ENCODE peak calls at places on chromosome 17, in nine cellular contexts. One of them, this sample, is unnamed.

GRCh38 chr17:79935197-79935844 is 96.1 kb upstream of the CBX4 start:
- DNase-seq in fibroblast of the aortic adventitia: no peak
- DNase-seq in activated CD4-positive, alpha-beta T cell treated with anti-CD3 and anti-CD28 coated beads for 48 hours: no peak
- DNase-seq in COLO829: no peak
- DNase-seq in germinal center: no peak
- DNase-seq in AML-193: no peak
- DNase-seq in GM13976: no peak
- DNase-seq in NCI-H1105 treated with DMSO at 0.1 percent for 48 hours: no peak
- DNase-seq in thoracic aorta: no peak
- DNase-seq in this sample: no peak

GRCh38 chr17:47711366-47712099 is 17.6 kb downstream of the TBKBP1 start:
- DNase-seq in NCI-H1105 treated with DMSO at 0.1 percent for 48 hours: no peak
- DNase-seq in fibroblast of the aortic adventitia: no peak
- DNase-seq in COLO829: no peak
- DNase-seq in GM13976: no peak
- DNase-seq in activated CD4-positive, alpha-beta T cell treated with anti-CD3 and anti-CD28 coated beads for 48 hours: no peak
- DNase-seq in AML-193: no peak
- DNase-seq in germinal center: no peak
- DNase-seq in thoracic aorta: no peak
- DNase-seq in this sample: no peak

GRCh38 chr17:13306310-13306962 is 288.6 kb upstream of the ELAC2 start:
- DNase-seq in COLO829: peak
- DNase-seq in fibroblast of the aortic adventitia: peak
- DNase-seq in AML-193: peak
- DNase-seq in germinal center: no peak
- DNase-seq in NCI-H1105 treated with DMSO at 0.1 percent for 48 hours: no peak
- DNase-seq in thoracic aorta: no peak
- DNase-seq in activated CD4-positive, alpha-beta T cell treated with anti-CD3 and anti-CD28 coated beads for 48 hours: peak
- DNase-seq in GM13976: no peak
- DNase-seq in this sample: peak

GRCh38 chr17:75460295-75460694 is 3.9 kb downstream of the TMEM94 start:
- DNase-seq in activated CD4-positive, alpha-beta T cell treated with anti-CD3 and anti-CD28 coated beads for 48 hours: no peak
- DNase-seq in COLO829: no peak
- DNase-seq in fibroblast of the aortic adventitia: no peak
- DNase-seq in NCI-H1105 treated with DMSO at 0.1 percent for 48 hours: no peak
- DNase-seq in germinal center: no peak
- DNase-seq in thoracic aorta: no peak
- DNase-seq in GM13976: no peak
- DNase-seq in AML-193: no peak
- DNase-seq in this sample: no peak

GRCh38 chr17:12731839-12732238 is 57.5 kb upstream of the ARHGAP44 start:
- DNase-seq in COLO829: no peak
- DNase-seq in activated CD4-positive, alpha-beta T cell treated with anti-CD3 and anti-CD28 coated beads for 48 hours: no peak
- DNase-seq in germinal center: no peak
- DNase-seq in thoracic aorta: no peak
- DNase-seq in GM13976: no peak
- DNase-seq in NCI-H1105 treated with DMSO at 0.1 percent for 48 hours: no peak
- DNase-seq in AML-193: no peak
- DNase-seq in fibroblast of the aortic adventitia: no peak
- DNase-seq in this sample: no peak

GRCh38 chr17:48541574-48542113 is 3.3 kb downstream of the HOXB2 start:
- DNase-seq in COLO829: no peak
- DNase-seq in AML-193: no peak
- DNase-seq in germinal center: peak
- DNase-seq in thoracic aorta: no peak
- DNase-seq in NCI-H1105 treated with DMSO at 0.1 percent for 48 hours: peak
- DNase-seq in activated CD4-positive, alpha-beta T cell treated with anti-CD3 and anti-CD28 coated beads for 48 hours: peak
- DNase-seq in fibroblast of the aortic adventitia: peak
- DNase-seq in GM13976: no peak
- DNase-seq in this sample: no peak

GRCh38 chr17:39800540-39800939 is 62.8 kb downstream of the GRB7 start:
- DNase-seq in NCI-H1105 treated with DMSO at 0.1 percent for 48 hours: peak
- DNase-seq in activated CD4-positive, alpha-beta T cell treated with anti-CD3 and anti-CD28 coated beads for 48 hours: peak
- DNase-seq in germinal center: no peak
- DNase-seq in GM13976: peak
- DNase-seq in fibroblast of the aortic adventitia: no peak
- DNase-seq in thoracic aorta: no peak
- DNase-seq in COLO829: no peak
- DNase-seq in AML-193: no peak
- DNase-seq in this sample: no peak

GRCh38 chr17:77462101-77462500 is 321.3 kb downstream of the SEC14L1 start:
- DNase-seq in thoracic aorta: no peak
- DNase-seq in NCI-H1105 treated with DMSO at 0.1 percent for 48 hours: no peak
- DNase-seq in GM13976: peak
- DNase-seq in germinal center: no peak
- DNase-seq in activated CD4-positive, alpha-beta T cell treated with anti-CD3 and anti-CD28 coated beads for 48 hours: peak
- DNase-seq in COLO829: no peak
- DNase-seq in fibroblast of the aortic adventitia: no peak
- DNase-seq in AML-193: no peak
- DNase-seq in this sample: no peak

GRCh38 chr17:65559802-65560627 is 1.4 kb downstream of the AXIN2 start:
- DNase-seq in germinal center: peak
- DNase-seq in NCI-H1105 treated with DMSO at 0.1 percent for 48 hours: peak
- DNase-seq in activated CD4-positive, alpha-beta T cell treated with anti-CD3 and anti-CD28 coated beads for 48 hours: peak
- DNase-seq in thoracic aorta: no peak
- DNase-seq in AML-193: no peak
- DNase-seq in COLO829: no peak
- DNase-seq in fibroblast of the aortic adventitia: peak
- DNase-seq in GM13976: peak
- DNase-seq in this sample: no peak

GRCh38 chr17:32593003-32593402 is 106.2 kb downstream of the CDK5R1 start:
- DNase-seq in activated CD4-positive, alpha-beta T cell treated with anti-CD3 and anti-CD28 coated beads for 48 hours: no peak
- DNase-seq in germinal center: no peak
- DNase-seq in thoracic aorta: no peak
- DNase-seq in AML-193: no peak
- DNase-seq in COLO829: no peak
- DNase-seq in fibroblast of the aortic adventitia: no peak
- DNase-seq in GM13976: no peak
- DNase-seq in NCI-H1105 treated with DMSO at 0.1 percent for 48 hours: no peak
- DNase-seq in this sample: no peak

GRCh38 chr17:70369296-70369855 is 200.0 kb downstream of the KCNJ2 start:
- DNase-seq in AML-193: no peak
- DNase-seq in germinal center: no peak
- DNase-seq in fibroblast of the aortic adventitia: no peak
- DNase-seq in thoracic aorta: no peak
- DNase-seq in GM13976: no peak
- DNase-seq in COLO829: no peak
- DNase-seq in NCI-H1105 treated with DMSO at 0.1 percent for 48 hours: no peak
- DNase-seq in activated CD4-positive, alpha-beta T cell treated with anti-CD3 and anti-CD28 coated beads for 48 hours: no peak
- DNase-seq in this sample: no peak

GRCh38 chr17:12407495-12407894 is 258.2 kb upstream of the MYOCD start:
- DNase-seq in activated CD4-positive, alpha-beta T cell treated with anti-CD3 and anti-CD28 coated beads for 48 hours: no peak
- DNase-seq in GM13976: no peak
- DNase-seq in fibroblast of the aortic adventitia: no peak
- DNase-seq in AML-193: no peak
- DNase-seq in germinal center: no peak
- DNase-seq in NCI-H1105 treated with DMSO at 0.1 percent for 48 hours: no peak
- DNase-seq in thoracic aorta: no peak
- DNase-seq in COLO829: no peak
- DNase-seq in this sample: no peak

GRCh38 chr17:59508999-59509398 is 56.4 kb upstream of the DHX40 start:
- DNase-seq in activated CD4-positive, alpha-beta T cell treated with anti-CD3 and anti-CD28 coated beads for 48 hours: no peak
- DNase-seq in AML-193: no peak
- DNase-seq in germinal center: no peak
- DNase-seq in thoracic aorta: no peak
- DNase-seq in COLO829: no peak
- DNase-seq in GM13976: no peak
- DNase-seq in fibroblast of the aortic adventitia: no peak
- DNase-seq in NCI-H1105 treated with DMSO at 0.1 percent for 48 hours: no peak
- DNase-seq in this sample: no peak

GRCh38 chr17:32551186-32551955 is 64.6 kb downstream of the CDK5R1 start:
- DNase-seq in germinal center: no peak
- DNase-seq in activated CD4-positive, alpha-beta T cell treated with anti-CD3 and anti-CD28 coated beads for 48 hours: no peak
- DNase-seq in fibroblast of the aortic adventitia: peak
- DNase-seq in NCI-H1105 treated with DMSO at 0.1 percent for 48 hours: no peak
- DNase-seq in thoracic aorta: no peak
- DNase-seq in COLO829: peak
- DNase-seq in GM13976: peak
- DNase-seq in AML-193: peak
- DNase-seq in this sample: peak

GRCh38 chr17:40951011-40951622 is 13.7 kb upstream of the KRT23 start:
- DNase-seq in COLO829: no peak
- DNase-seq in activated CD4-positive, alpha-beta T cell treated with anti-CD3 and anti-CD28 coated beads for 48 hours: no peak
- DNase-seq in AML-193: no peak
- DNase-seq in fibroblast of the aortic adventitia: no peak
- DNase-seq in NCI-H1105 treated with DMSO at 0.1 percent for 48 hours: no peak
- DNase-seq in germinal center: no peak
- DNase-seq in thoracic aorta: no peak
- DNase-seq in GM13976: no peak
- DNase-seq in this sample: no peak

GRCh38 chr17:55212880-55213279 is 51.9 kb upstream of the HLF start:
- DNase-seq in fibroblast of the aortic adventitia: no peak
- DNase-seq in AML-193: no peak
- DNase-seq in COLO829: no peak
- DNase-seq in activated CD4-positive, alpha-beta T cell treated with anti-CD3 and anti-CD28 coated beads for 48 hours: no peak
- DNase-seq in germinal center: no peak
- DNase-seq in GM13976: no peak
- DNase-seq in thoracic aorta: no peak
- DNase-seq in NCI-H1105 treated with DMSO at 0.1 percent for 48 hours: no peak
- DNase-seq in this sample: no peak

GRCh38 chr17:65170839-65171238 is 33.7 kb downstream of the RGS9 start:
- DNase-seq in GM13976: no peak
- DNase-seq in AML-193: no peak
- DNase-seq in COLO829: no peak
- DNase-seq in NCI-H1105 treated with DMSO at 0.1 percent for 48 hours: peak
- DNase-seq in thoracic aorta: no peak
- DNase-seq in activated CD4-positive, alpha-beta T cell treated with anti-CD3 and anti-CD28 coated beads for 48 hours: no peak
- DNase-seq in fibroblast of the aortic adventitia: peak
- DNase-seq in germinal center: no peak
- DNase-seq in this sample: no peak

GRCh38 chr17:20156196-20157077 is 147.3 kb downstream of the SPECC1 start:
- DNase-seq in activated CD4-positive, alpha-beta T cell treated with anti-CD3 and anti-CD28 coated beads for 48 hours: peak
- DNase-seq in AML-193: peak
- DNase-seq in GM13976: peak
- DNase-seq in germinal center: peak
- DNase-seq in COLO829: no peak
- DNase-seq in fibroblast of the aortic adventitia: peak
- DNase-seq in thoracic aorta: no peak
- DNase-seq in NCI-H1105 treated with DMSO at 0.1 percent for 48 hours: peak
- DNase-seq in this sample: peak

GRCh38 chr17:59830846-59831486 is 61.8 kb downstream of the TUBD1 start:
- DNase-seq in NCI-H1105 treated with DMSO at 0.1 percent for 48 hours: no peak
- DNase-seq in fibroblast of the aortic adventitia: no peak
- DNase-seq in activated CD4-positive, alpha-beta T cell treated with anti-CD3 and anti-CD28 coated beads for 48 hours: no peak
- DNase-seq in GM13976: no peak
- DNase-seq in COLO829: no peak
- DNase-seq in thoracic aorta: no peak
- DNase-seq in germinal center: no peak
- DNase-seq in AML-193: no peak
- DNase-seq in this sample: no peak

GRCh38 chr17:78883533-78884131 is 19.4 kb downstream of the CEP295NL start:
- DNase-seq in fibroblast of the aortic adventitia: peak
- DNase-seq in NCI-H1105 treated with DMSO at 0.1 percent for 48 hours: no peak
- DNase-seq in AML-193: no peak
- DNase-seq in thoracic aorta: peak
- DNase-seq in germinal center: no peak
- DNase-seq in COLO829: peak
- DNase-seq in GM13976: no peak
- DNase-seq in activated CD4-positive, alpha-beta T cell treated with anti-CD3 and anti-CD28 coated beads for 48 hours: no peak
- DNase-seq in this sample: peak

This sample was measured in NB4.